ENCODE peak calls at places on chromosomes 2 and 18, in six cellular contexts. I, T, A, X, Q and U are unnamed samples.

GRCh38 chr2:67649331-67650071 is 252.4 kb downstream of the ETAA1 start:
- DNase-seq in I (peak), X (no peak), Q (peak), T (peak), A (peak), U (peak)

GRCh38 chr18:68399721-68400120 is 315.2 kb downstream of the TMX3 start:
- DNase-seq in X (no peak), I (no peak), A (no peak), T (no peak), Q (no peak), U (no peak)

GRCh38 chr2:219598308-219599078 is 836 bp downstream of the STK11IP start:
- DNase-seq in Q (no peak), X (no peak), A (no peak), T (no peak), I (no peak), U (peak)

GRCh38 chr2:71008342-71008741 is 13.7 kb upstream of the TEX261 start:
- DNase-seq in T (no peak), X (peak), I (no peak), A (no peak), Q (no peak), U (no peak)

GRCh38 chr2:141492816-141493215 is 638.0 kb downstream of the LRP1B start:
- DNase-seq in A (no peak), X (no peak), I (no peak), Q (no peak), T (no peak), U (no peak)

GRCh38 chr2:221133941-221134340 is 438.2 kb downstream of the EPHA4 start:
- DNase-seq in T (no peak), A (no peak), Q (no peak), X (no peak), I (no peak), U (no peak)

GRCh38 chr2:194526121-194526520 is 1130.9 kb upstream of the SLC39A10 start:
- DNase-seq in X (no peak), T (no peak), A (no peak), I (no peak), Q (no peak), U (no peak)

GRCh38 chr2:220273082-220273481 is 645.7 kb downstream of the SLC4A3 start:
- DNase-seq in I (no peak), A (no peak), X (no peak), T (no peak), Q (no peak), U (no peak)

GRCh38 chr2:174286172-174286571 is 37.8 kb upstream of the OLA1 start:
- DNase-seq in I (peak), A (no peak), X (no peak), T (no peak), Q (no peak), U (no peak)

GRCh38 chr18:3066391-3067079 is 53.6 kb upstream of the LPIN2 start:
- DNase-seq in T (no peak), Q (peak), A (no peak), X (no peak), I (no peak), U (no peak)

GRCh38 chr18:48137354-48138208 is 207.1 kb upstream of the SMAD2 start:
- DNase-seq in Q (no peak), X (no peak), T (no peak), A (no peak), I (no peak), U (no peak)

GRCh38 chr2:15042824-15043223 is 410.3 kb downstream of the LRATD1 start:
- DNase-seq in I (no peak), Q (no peak), A (peak), X (no peak), T (no peak), U (no peak)

GRCh38 chr2:238986491-238987351 is 138.8 kb downstream of the TWIST2 start:
- DNase-seq in I (peak), A (peak), Q (no peak), T (no peak), X (no peak), U (no peak)

GRCh38 chr2:26008851-26009566 is 24.9 kb upstream of the RAB10 start:
- DNase-seq in A (peak), T (peak), X (no peak), I (no peak), Q (no peak), U (no peak)

GRCh38 chr2:211516537-211516936 is 960.1 kb downstream of the CPS1 start:
- DNase-seq in Q (no peak), T (no peak), A (no peak), I (no peak), X (no peak), U (no peak)

GRCh38 chr18:58495202-58495601 is 133.7 kb downstream of the ALPK2 start:
- DNase-seq in I (no peak), X (no peak), A (no peak), T (peak), Q (no peak), U (peak)

GRCh38 chr18:58491113-58491696 is 137.7 kb downstream of the ALPK2 start:
- DNase-seq in T (no peak), Q (no peak), I (no peak), A (peak), X (no peak), U (no peak)

GRCh38 chr18:58491773-58492752 is 136.8 kb downstream of the ALPK2 start:
- DNase-seq in T (no peak), I (no peak), X (no peak), A (peak), Q (no peak), U (no peak)

GRCh38 chr18:58493516-58494253 is 135.2 kb downstream of the ALPK2 start:
- DNase-seq in I (peak), T (peak), X (peak), Q (peak), A (peak), U (peak)

DNA sequence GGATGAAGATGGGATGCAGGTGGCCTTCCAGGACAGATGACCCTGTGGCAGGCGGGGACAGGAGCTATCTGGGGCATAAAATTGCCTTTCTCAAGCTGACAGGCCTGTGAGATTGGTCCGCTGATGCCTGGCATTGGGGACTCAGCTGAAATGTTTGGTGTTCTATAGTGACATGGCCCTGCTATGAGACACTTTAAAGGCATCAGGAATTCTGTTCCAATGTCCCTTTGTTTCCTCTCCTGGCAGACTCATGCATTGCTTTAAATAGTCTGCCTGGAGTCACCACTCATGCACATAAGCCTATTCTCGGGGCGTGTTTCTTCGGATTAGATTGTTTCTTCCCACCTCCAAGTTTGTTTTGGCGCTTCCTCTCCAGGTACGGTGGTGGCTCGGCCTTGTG is 135.8 kb downstream of the ALPK2 start:
- DNase-seq in T (no peak), X (no peak), A (no peak), I (no peak), Q (no peak), U (no peak)
- H3K27ac ChIP-seq in T (no peak), X (no peak), A (peak), I (no peak), Q (no peak), U (no peak)

GRCh38 chr2:111947219-111947618 is 48.8 kb downstream of the MERTK start:
- DNase-seq in A (no peak), X (no peak), I (no peak), Q (no peak), T (no peak), U (no peak)
- TF ChIP-seq CTCF in A (no peak), X (no peak), I (no peak), Q (no peak), T (no peak), U (no peak)

GRCh38 chr2:44168684-44169154 is at the start of gene PPM1B:
- DNase-seq in I (no peak), X (no peak), Q (peak), A (peak), T (peak), U (no peak)

GRCh38 chr2:44169155-44169898 is 652 bp downstream of the PPM1B start:
- DNase-seq in I (peak), T (peak), X (no peak), Q (peak), A (peak), U (peak)

GRCh38 chr2:44171018-44171417 is 2.3 kb downstream of the PPM1B start:
- DNase-seq in X (peak), T (no peak), A (no peak), Q (no peak), I (no peak), U (no peak)

GRCh38 chr2:44170337-44170736 is 1.7 kb downstream of the PPM1B start:
- DNase-seq in X (peak), Q (no peak), A (no peak), T (no peak), I (no peak), U (peak)

DNA sequence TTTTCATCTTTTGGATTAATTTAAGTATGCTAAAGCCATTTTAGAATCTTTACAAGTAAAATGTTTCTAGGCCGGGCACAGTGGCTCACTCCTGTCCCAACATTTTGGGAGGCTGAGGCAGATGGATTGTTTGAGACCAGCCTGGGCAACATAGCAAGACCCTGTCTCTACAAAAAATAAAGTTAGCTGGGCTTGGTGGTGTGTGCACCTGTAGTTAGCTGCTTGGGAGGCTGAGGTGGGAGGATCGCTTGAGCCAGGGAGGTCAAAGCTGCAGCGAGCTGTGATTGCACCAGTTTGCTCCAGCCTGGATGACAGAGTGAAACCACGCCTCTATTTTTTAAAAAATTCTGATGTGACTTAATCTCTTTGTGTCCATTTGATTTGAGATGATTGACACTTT is 3.9 kb downstream of the PPM1B start:
- DNase-seq in X (no peak), T (no peak), A (no peak), Q (no peak), I (no peak), U (no peak)
- H3K4me3 ChIP-seq in X (no peak), T (no peak), A (no peak), Q (no peak), I (no peak), U (no peak)

DNA sequence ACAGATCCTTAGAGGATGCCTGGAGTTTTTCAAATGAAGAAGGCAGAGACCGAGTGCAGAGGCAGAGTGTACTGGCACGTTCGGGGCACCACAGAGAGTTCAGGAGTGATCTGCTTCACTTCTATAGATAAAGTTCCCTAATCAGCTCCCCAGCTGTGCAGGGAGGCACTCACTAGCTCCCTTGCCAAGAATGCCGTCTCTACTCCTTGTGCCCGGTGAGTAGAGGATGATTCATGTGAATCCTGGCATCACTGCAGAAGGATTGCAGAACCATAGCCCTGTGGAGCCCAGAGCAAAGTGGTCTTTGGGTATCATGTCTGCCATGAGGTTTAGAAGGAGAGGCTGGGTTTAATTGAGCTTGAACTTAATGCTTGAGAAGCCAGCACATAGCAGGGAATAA is 510.1 kb upstream of the RAB6C start:
- DNase-seq in I (no peak), X (no peak), A (no peak), Q (no peak), T (no peak), U (no peak)
- H3K27ac ChIP-seq in I (no peak), X (no peak), A (no peak), Q (no peak), T (no peak), U (no peak)

DNA sequence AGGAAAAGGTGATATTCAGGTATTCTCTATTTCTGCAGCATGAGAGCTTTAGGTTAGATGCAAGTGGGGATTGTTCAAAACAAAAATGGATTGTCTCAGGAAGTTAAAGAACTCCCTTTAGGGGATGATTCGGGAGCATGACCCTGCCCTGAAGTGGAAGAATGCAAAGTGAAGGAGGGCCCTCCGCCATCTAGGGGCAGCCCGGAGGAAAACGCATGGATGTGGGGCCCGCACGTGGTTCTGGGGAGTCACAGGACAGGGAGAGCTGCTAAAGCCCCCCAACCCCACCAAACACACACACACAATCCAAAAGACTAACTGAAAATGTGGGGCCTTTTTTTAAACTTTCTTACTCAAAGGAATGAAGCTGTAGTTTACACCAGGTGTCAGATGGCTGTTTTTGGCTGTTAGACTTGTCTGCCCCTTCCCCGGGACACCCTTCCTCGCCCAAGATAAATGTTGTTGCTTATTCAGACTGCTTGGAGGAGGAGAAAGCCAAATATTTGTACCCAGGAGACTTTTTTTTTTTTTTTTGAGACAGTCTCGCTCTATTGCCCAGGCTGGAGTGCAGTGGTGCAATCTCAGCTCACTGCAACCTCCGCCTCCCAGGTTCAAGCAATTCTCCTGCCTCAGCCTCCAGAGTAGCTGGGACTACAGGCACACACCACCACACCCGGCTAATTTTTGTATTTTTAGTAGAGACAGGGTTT is 78.8 kb downstream of the HNRNPLL start:
- DNase-seq in Q (no peak), A (no peak), X (peak), I (peak), T (no peak), U (no peak)
- TF ChIP-seq CTCF in Q (no peak), A (no peak), X (peak), I (peak), T (no peak), U (peak)